ENCODE peak calls at places on chromosomes 7 and 10, in six cellular contexts. I is EH; C is skeletal muscle cell; Z is central memory CD4-positive, alpha-beta T cell; T is stimulated activated CD4-positive, alpha-beta T cell treated with anti-CD3 and anti-CD28 coated beads, Interleukin-1b, Interleukin-23, amount 100 ng/mL, for 4 hours; W is mesothelial cell of epicardium. R is an unnamed sample.
A peak's percentile ranks its signal among the peaks of the same experiment; 100 is the strongest.

GRCh38 chr10:83372646-83373045 is 766.7 kb upstream of the GHITM start:
- DNase-seq in T (no peak), I (peak; percentile 67), C (no peak), Z (no peak), W (no peak), R (no peak)

GRCh38 chr10:119650692-119651513 is at the start of gene BAG3:
- DNase-seq in W (peak; percentile 80), T (peak; percentile 78), C (peak; percentile 68), I (peak; percentile 97), Z (peak; percentile 67), R (peak; percentile 59)

GRCh38 chr7:114819629-114820362 is 102.1 kb upstream of the MDFIC start:
- DNase-seq in I (peak; percentile 97), W (no peak), T (no peak), Z (no peak), C (peak; percentile 99), R (no peak)

GRCh38 chr7:156475179-156475578 is 165.4 kb upstream of the RNF32 start:
- DNase-seq in Z (no peak), W (no peak), T (no peak), I (no peak), C (no peak), R (no peak)

GRCh38 chr7:29485376-29486190 is 78.1 kb upstream of the PRR15 start:
- DNase-seq in C (no peak), W (no peak), Z (no peak), T (no peak), I (no peak), R (no peak)

GRCh38 chr7:2510909-2511768 is 8.4 kb upstream of the LFNG start:
- DNase-seq in C (no peak), I (no peak), W (no peak), Z (peak; percentile 71), T (no peak), R (peak; percentile 96)

GRCh38 chr10:929965-930364 is 1.5 kb downstream of the LARP4B start:
- DNase-seq in W (no peak), Z (no peak), C (no peak), T (no peak), I (no peak), R (peak; percentile 56)

GRCh38 chr7:66517212-66517909 is 111.3 kb upstream of the KCTD7 start:
- DNase-seq in Z (no peak), C (no peak), W (no peak), I (no peak), T (no peak), R (no peak)

GRCh38 chr10:50224330-50224952 is 26.9 kb downstream of the ASAH2 start:
- DNase-seq in W (no peak), C (peak; percentile 31), Z (peak; percentile 1), T (no peak), I (peak; percentile 73), R (peak; percentile 6)

GRCh38 chr7:5773661-5774086 is 7.8 kb downstream of the RNF216 start:
- DNase-seq in T (no peak), C (peak; percentile 74), Z (no peak), W (no peak), I (peak; percentile 96), R (no peak)